ENCODE peak calls at places on chromosome 20, in six cellular contexts. D is COR-L47, Q is HCEC 1CT, E is fibroblast of the aortic adventitia, B is T-helper 17 cell, R is breast epithelium. A is an unnamed sample.

GRCh38 chr20:5535211-5535756 is 214.9 kb upstream of the SHLD1 start:
- DNase-seq in B (no peak), D (no peak), Q (peak; percentile 89), E (peak; percentile 92), R (no peak), A (peak; percentile 72)

GRCh38 chr20:25461281-25461650 is 53.8 kb downstream of the GINS1 start:
- DNase-seq in B (no peak), D (no peak), Q (no peak), R (no peak), E (no peak), A (no peak)

GRCh38 chr20:15440249-15440820 is 1102.9 kb upstream of the FLRT3 start:
- DNase-seq in E (no peak), R (no peak), Q (no peak), D (no peak), B (no peak), A (no peak)

GRCh38 chr20:56755201-56755600 is 126.1 kb downstream of the TFAP2C start:
- DNase-seq in D (no peak), R (no peak), B (no peak), Q (no peak), E (no peak), A (no peak)

GRCh38 chr20:11067359-11067758 is 393.6 kb upstream of the JAG1 start:
- DNase-seq in R (no peak), Q (no peak), B (no peak), E (no peak), D (no peak), A (no peak)

GRCh38 chr20:49570828-49571552 is 3.1 kb upstream of the PTGIS start:
- DNase-seq in Q (no peak), D (no peak), E (peak; percentile 83), R (no peak), B (no peak), A (peak; percentile 85)

GRCh38 chr20:55067158-55067825 is 591.9 kb downstream of the DOK5 start:
- DNase-seq in D (no peak), Q (no peak), E (no peak), B (no peak), R (no peak), A (no peak)

GRCh38 chr20:48690888-48691287 is 136.9 kb downstream of the PREX1 start:
- DNase-seq in E (no peak), B (no peak), D (no peak), Q (no peak), R (no peak), A (peak; percentile 65)

GRCh38 chr20:31908424-31908823 is 38.0 kb downstream of the TTLL9 start:
- DNase-seq in R (no peak), B (no peak), Q (no peak), D (no peak), E (no peak), A (no peak)

GRCh38 chr20:54103067-54103761 is 32.8 kb upstream of the BCAS1 start:
- DNase-seq in E (peak; percentile 65), R (no peak), Q (peak; percentile 68), D (peak; percentile 25), B (peak; percentile 52), A (no peak)

GRCh38 chr20:25197173-25197869 is 1.8 kb downstream of the ENTPD6 start:
- DNase-seq in B (no peak), D (no peak), E (no peak), R (no peak), Q (no peak), A (no peak)

GRCh38 chr20:2740702-2741101 is 48.1 kb downstream of the EBF4 start:
- DNase-seq in Q (no peak), D (no peak), B (no peak), R (no peak), E (no peak), A (no peak)

GRCh38 chr20:56554869-56555268 is 21.8 kb downstream of the FAM209B start:
- DNase-seq in Q (peak; percentile 99), B (no peak), E (peak; percentile 91), R (peak; percentile 58), D (peak; percentile 30), A (peak; percentile 97)

GRCh38 chr20:58610071-58610800 is 40.8 kb upstream of the STX16 start:
- DNase-seq in D (no peak), B (no peak), E (no peak), Q (no peak), R (no peak), A (no peak)

GRCh38 chr20:846894-847278 is 13.4 kb downstream of the FAM110A start:
- DNase-seq in R (no peak), B (peak; percentile 39), E (no peak), Q (no peak), D (no peak), A (no peak)

GRCh38 chr20:10239954-10240353 is 21.3 kb downstream of the SNAP25 start:
- DNase-seq in Q (no peak), B (no peak), D (peak; percentile 25), E (no peak), R (peak; percentile 35), A (no peak)

GRCh38 chr20:51059862-51060261 is 37.0 kb upstream of the KCNG1 start:
- DNase-seq in D (no peak), B (no peak), Q (peak; percentile 30), R (no peak), E (peak; percentile 16), A (peak; percentile 83)

GRCh38 chr20:47456952-47457724 is 44.5 kb upstream of the NCOA3 start:
- DNase-seq in D (no peak), Q (peak; percentile 76), E (peak; percentile 76), R (no peak), B (no peak), A (peak; percentile 86)

GRCh38 chr20:50196248-50196647 is 5.6 kb downstream of the CEBPB start:
- DNase-seq in B (no peak), E (no peak), Q (no peak), R (no peak), D (no peak), A (no peak)

GRCh38 chr20:61587910-61588309 is 335.8 kb downstream of the CDH4 start:
- DNase-seq in Q (no peak), D (no peak), E (no peak), B (no peak), R (no peak), A (no peak)

GRCh38 chr20:58877374-58878360 is 25.2 kb downstream of the GNAS start:
- DNase-seq in D (no peak), R (no peak), Q (no peak), E (no peak), B (no peak), A (no peak)

GRCh38 chr20:63522981-63523611 is 2.5 kb downstream of the PPDPF start:
- DNase-seq in E (no peak), B (no peak), R (no peak), Q (no peak), D (no peak), A (no peak)

GRCh38 chr20:17934141-17934862 is 34.3 kb downstream of the SNX5 start:
- DNase-seq in Q (no peak), B (no peak), R (no peak), D (no peak), E (no peak), A (peak; percentile 52)

GRCh38 chr20:25148181-25148981 is 47.1 kb upstream of the ENTPD6 start:
- DNase-seq in E (peak; percentile 60), B (no peak), Q (no peak), R (no peak), D (no peak), A (peak; percentile 31)

GRCh38 chr20:37552415-37552814 is 24.7 kb upstream of the BLCAP start:
- DNase-seq in B (no peak), E (no peak), D (no peak), Q (peak; percentile 44), R (no peak), A (peak; percentile 39)

GRCh38 chr20:46128310-46129151 is 10.4 kb downstream of the CD40 start:
- DNase-seq in D (peak; percentile 37), B (no peak), Q (no peak), R (no peak), E (peak; percentile 14), A (no peak)

GRCh38 chr20:2771631-2772080 is 28.8 kb downstream of the CPXM1 start:
- DNase-seq in D (no peak), B (no peak), R (no peak), E (no peak), Q (no peak), A (no peak)

GRCh38 chr20:50904067-50904570 is 27.1 kb downstream of the ADNP start:
- DNase-seq in Q (no peak), E (no peak), R (no peak), D (no peak), B (no peak), A (no peak)

GRCh38 chr20:39282619-39283092 is 320.5 kb downstream of the DHX35 start:
- DNase-seq in B (no peak), E (no peak), D (peak; percentile 77), Q (no peak), R (no peak), A (no peak)

GRCh38 chr20:59933849-59934585 is 580 bp upstream of the SYCP2 start:
- DNase-seq in Q (peak; percentile 46), B (peak; percentile 79), E (peak; percentile 53), D (peak; percentile 22), R (peak; percentile 71), A (peak; percentile 26)

GRCh38 chr20:49914310-49915117 is 815 bp downstream of the SPATA2 start:
- DNase-seq in D (no peak), B (no peak), R (no peak), E (no peak), Q (no peak), A (no peak)

GRCh38 chr20:51262240-51262639 is 239.3 kb upstream of the KCNG1 start:
- DNase-seq in B (no peak), Q (no peak), E (no peak), D (no peak), R (no peak), A (no peak)

GRCh38 chr20:47412073-47412472 is 55.6 kb upstream of the ZMYND8 start:
- DNase-seq in Q (no peak), R (no peak), B (no peak), D (no peak), E (no peak), A (no peak)

GRCh38 chr20:17848649-17849048 is 119.9 kb downstream of the SNX5 start:
- DNase-seq in D (no peak), Q (no peak), R (no peak), E (no peak), B (no peak), A (no peak)

GRCh38 chr20:62367483-62368302 is 581 bp upstream of the LAMA5 start:
- DNase-seq in E (no peak), B (no peak), Q (no peak), D (no peak), R (no peak), A (no peak)

GRCh38 chr20:4951299-4951698 is 50.0 kb downstream of the SLC23A2 start:
- DNase-seq in Q (peak; percentile 69), B (no peak), E (peak; percentile 93), R (no peak), D (no peak), A (peak; percentile 89)

GRCh38 chr20:17666491-17666890 is 15.6 kb downstream of the RRBP1 start:
- DNase-seq in E (peak; percentile 87), R (no peak), Q (no peak), D (no peak), B (no peak), A (peak; percentile 52)

GRCh38 chr20:1491891-1492642 is 847 bp upstream of the SIRPB2 start:
- DNase-seq in D (no peak), B (no peak), R (no peak), E (no peak), Q (no peak), A (no peak)